ENCODE peak calls at places on chromosomes 7 and 10, in nine cellular contexts. One of them, this sample, is unnamed.

GRCh38 chr10:51770719-51771118 is 71.3 kb upstream of the CSTF2T start:
- DNase-seq in Peyer's patch: no peak
- DNase-seq in left lung: no peak
- DNase-seq in lung: no peak
- DNase-seq in AG10803: peak
- DNase-seq in heart left ventricle: no peak
- DNase-seq in cardiac fibroblast: peak
- DNase-seq in CD8-positive, alpha-beta T cell: no peak
- DNase-seq in neural progenitor cell: no peak
- DNase-seq in this sample: no peak

GRCh38 chr10:43946445-43946844 is 297.8 kb upstream of the ZNF32 start:
- DNase-seq in Peyer's patch: no peak
- DNase-seq in left lung: no peak
- DNase-seq in lung: no peak
- DNase-seq in AG10803: no peak
- DNase-seq in heart left ventricle: no peak
- DNase-seq in cardiac fibroblast: no peak
- DNase-seq in CD8-positive, alpha-beta T cell: no peak
- DNase-seq in neural progenitor cell: no peak
- DNase-seq in this sample: no peak

GRCh38 chr7:121385800-121386179 is 10.3 kb downstream of the FAM3C start:
- DNase-seq in Peyer's patch: no peak
- DNase-seq in left lung: no peak
- DNase-seq in lung: no peak
- DNase-seq in AG10803: no peak
- DNase-seq in heart left ventricle: no peak
- DNase-seq in cardiac fibroblast: peak
- DNase-seq in CD8-positive, alpha-beta T cell: no peak
- DNase-seq in neural progenitor cell: no peak
- DNase-seq in this sample: no peak

GRCh38 chr7:70618020-70618551 is 513.9 kb upstream of the GALNT17 start:
- DNase-seq in Peyer's patch: no peak
- DNase-seq in left lung: no peak
- DNase-seq in lung: no peak
- DNase-seq in AG10803: no peak
- DNase-seq in heart left ventricle: no peak
- DNase-seq in cardiac fibroblast: no peak
- DNase-seq in CD8-positive, alpha-beta T cell: no peak
- DNase-seq in neural progenitor cell: no peak
- DNase-seq in this sample: no peak

GRCh38 chr7:66150471-66150870 is 35.8 kb downstream of the CRCP start:
- DNase-seq in Peyer's patch: no peak
- DNase-seq in left lung: no peak
- DNase-seq in lung: peak
- DNase-seq in AG10803: peak
- DNase-seq in heart left ventricle: peak
- DNase-seq in cardiac fibroblast: peak
- DNase-seq in CD8-positive, alpha-beta T cell: no peak
- DNase-seq in neural progenitor cell: no peak
- DNase-seq in this sample: peak

GRCh38 chr7:158344706-158345300 is 242.8 kb downstream of the PTPRN2 start:
- DNase-seq in Peyer's patch: no peak
- DNase-seq in left lung: no peak
- DNase-seq in lung: no peak
- DNase-seq in AG10803: no peak
- DNase-seq in heart left ventricle: no peak
- DNase-seq in cardiac fibroblast: no peak
- DNase-seq in CD8-positive, alpha-beta T cell: no peak
- DNase-seq in neural progenitor cell: no peak
- DNase-seq in this sample: no peak

GRCh38 chr10:93062499-93063216 is 2.1 kb downstream of the CYP26C1 start:
- DNase-seq in Peyer's patch: peak
- DNase-seq in left lung: peak
- DNase-seq in lung: no peak
- DNase-seq in AG10803: peak
- DNase-seq in heart left ventricle: no peak
- DNase-seq in cardiac fibroblast: peak
- DNase-seq in CD8-positive, alpha-beta T cell: no peak
- DNase-seq in neural progenitor cell: peak
- DNase-seq in this sample: no peak

GRCh38 chr7:44775383-44776107 is 20.9 kb upstream of the PPIA start:
- DNase-seq in Peyer's patch: no peak
- DNase-seq in left lung: no peak
- DNase-seq in lung: no peak
- DNase-seq in AG10803: no peak
- DNase-seq in heart left ventricle: no peak
- DNase-seq in cardiac fibroblast: no peak
- DNase-seq in CD8-positive, alpha-beta T cell: no peak
- DNase-seq in neural progenitor cell: no peak
- DNase-seq in this sample: no peak

GRCh38 chr7:130913721-130914588 is 179.9 kb upstream of the KLF14 start:
- DNase-seq in Peyer's patch: no peak
- DNase-seq in left lung: no peak
- DNase-seq in lung: no peak
- DNase-seq in AG10803: no peak
- DNase-seq in heart left ventricle: no peak
- DNase-seq in cardiac fibroblast: no peak
- DNase-seq in CD8-positive, alpha-beta T cell: no peak
- DNase-seq in neural progenitor cell: no peak
- DNase-seq in this sample: no peak

GRCh38 chr10:91552706-91553105 is 80.2 kb downstream of the PPP1R3C start:
- DNase-seq in Peyer's patch: no peak
- DNase-seq in left lung: no peak
- DNase-seq in lung: no peak
- DNase-seq in AG10803: peak
- DNase-seq in heart left ventricle: peak
- DNase-seq in cardiac fibroblast: peak
- DNase-seq in CD8-positive, alpha-beta T cell: no peak
- DNase-seq in neural progenitor cell: peak
- DNase-seq in this sample: no peak

GRCh38 chr7:50653997-50654425 is 88.8 kb upstream of the DDC start:
- DNase-seq in Peyer's patch: no peak
- DNase-seq in left lung: no peak
- DNase-seq in lung: no peak
- DNase-seq in AG10803: peak
- DNase-seq in heart left ventricle: peak
- DNase-seq in cardiac fibroblast: peak
- DNase-seq in CD8-positive, alpha-beta T cell: no peak
- DNase-seq in neural progenitor cell: no peak
- DNase-seq in this sample: no peak

GRCh38 chr10:77550378-77550777 is 87.2 kb downstream of the KCNMA1 start:
- DNase-seq in Peyer's patch: no peak
- DNase-seq in left lung: no peak
- DNase-seq in lung: no peak
- DNase-seq in AG10803: no peak
- DNase-seq in heart left ventricle: no peak
- DNase-seq in cardiac fibroblast: peak
- DNase-seq in CD8-positive, alpha-beta T cell: no peak
- DNase-seq in neural progenitor cell: no peak
- DNase-seq in this sample: no peak

GRCh38 chr7:138032775-138033174 is 30.9 kb upstream of the CREB3L2 start:
- DNase-seq in Peyer's patch: no peak
- DNase-seq in left lung: no peak
- DNase-seq in lung: no peak
- DNase-seq in AG10803: peak
- DNase-seq in heart left ventricle: no peak
- DNase-seq in cardiac fibroblast: no peak
- DNase-seq in CD8-positive, alpha-beta T cell: no peak
- DNase-seq in neural progenitor cell: no peak
- DNase-seq in this sample: no peak

GRCh38 chr7:30743371-30744074 is 8.4 kb upstream of the INMT start:
- DNase-seq in Peyer's patch: no peak
- DNase-seq in left lung: no peak
- DNase-seq in lung: no peak
- DNase-seq in AG10803: peak
- DNase-seq in heart left ventricle: peak
- DNase-seq in cardiac fibroblast: peak
- DNase-seq in CD8-positive, alpha-beta T cell: no peak
- DNase-seq in neural progenitor cell: no peak
- DNase-seq in this sample: no peak

GRCh38 chr7:123538189-123538714 is 3.9 kb upstream of the IQUB start:
- DNase-seq in Peyer's patch: no peak
- DNase-seq in left lung: no peak
- DNase-seq in lung: no peak
- DNase-seq in AG10803: peak
- DNase-seq in heart left ventricle: no peak
- DNase-seq in cardiac fibroblast: peak
- DNase-seq in CD8-positive, alpha-beta T cell: no peak
- DNase-seq in neural progenitor cell: no peak
- DNase-seq in this sample: peak

DNA sequence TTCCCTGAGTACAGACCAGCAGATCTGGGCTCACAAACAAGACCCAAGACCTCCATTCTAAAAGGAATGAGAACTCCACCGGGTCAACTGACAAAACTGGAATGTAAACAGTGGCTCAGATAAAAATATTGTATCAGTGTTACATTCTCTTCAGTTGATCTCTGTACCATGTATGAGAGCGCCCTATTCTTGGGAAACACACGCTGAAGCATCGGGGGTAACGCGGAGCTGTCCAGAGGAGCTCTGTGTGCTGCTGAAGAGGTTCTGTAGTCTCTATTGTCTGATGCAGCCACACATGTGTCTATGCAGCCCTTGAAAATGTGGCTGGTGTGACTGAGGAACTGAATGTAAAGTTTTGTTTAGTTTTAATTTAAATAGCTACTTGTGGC is 39.7 kb downstream of the HIPK2 start:
- DNase-seq in Peyer's patch: no peak
- DNase-seq in left lung: no peak
- DNase-seq in lung: no peak
- DNase-seq in AG10803: peak
- DNase-seq in heart left ventricle: no peak
- DNase-seq in cardiac fibroblast: peak
- DNase-seq in CD8-positive, alpha-beta T cell: no peak
- DNase-seq in neural progenitor cell: no peak
- DNase-seq in this sample: no peak
- H3K4me3 ChIP-seq in Peyer's patch: no peak
- H3K4me3 ChIP-seq in left lung: no peak
- H3K4me3 ChIP-seq in lung: no peak
- H3K4me3 ChIP-seq in AG10803: no peak
- H3K4me3 ChIP-seq in heart left ventricle: no peak
- H3K4me3 ChIP-seq in cardiac fibroblast: no peak
- H3K4me3 ChIP-seq in CD8-positive, alpha-beta T cell: no peak
- H3K4me3 ChIP-seq in neural progenitor cell: no peak
- H3K4me3 ChIP-seq in this sample: no peak

DNA sequence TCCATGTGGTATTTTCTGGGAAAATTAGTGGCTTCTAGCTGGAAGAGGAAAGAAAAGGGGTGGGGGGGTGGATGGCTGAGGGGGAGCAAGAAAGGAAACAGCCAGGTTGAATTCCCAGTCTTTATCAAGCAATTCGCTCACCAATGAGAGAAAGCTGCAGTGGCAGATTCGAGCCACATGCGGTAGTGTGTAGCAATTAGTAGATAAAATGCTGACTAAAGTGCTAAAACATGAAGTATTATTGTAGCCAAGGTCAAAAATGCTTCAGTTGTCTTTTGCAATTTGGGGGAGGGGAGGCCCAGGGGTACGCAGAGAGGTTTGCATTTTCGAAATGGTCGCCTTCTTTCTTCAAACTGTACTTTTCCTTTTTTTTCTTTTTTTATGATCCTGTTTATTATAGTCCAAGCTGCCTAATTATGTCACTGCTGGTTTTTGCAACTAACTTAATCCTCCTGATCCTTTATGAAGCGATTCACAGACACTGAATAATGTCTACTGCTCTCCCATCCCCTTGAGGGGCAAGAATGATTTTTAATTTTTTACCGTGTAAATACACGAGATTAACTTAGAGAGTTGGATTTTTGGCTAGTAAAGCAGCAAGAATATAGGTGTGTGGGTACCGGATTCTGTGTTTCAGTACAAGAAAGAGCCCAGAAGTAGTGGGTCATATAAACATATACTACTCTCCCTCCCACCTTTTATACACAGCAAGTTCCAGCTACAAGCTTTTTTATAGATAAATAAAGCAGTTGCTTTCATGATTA is 3.6 kb upstream of the ARID5B start:
- DNase-seq in Peyer's patch: no peak
- DNase-seq in left lung: no peak
- DNase-seq in lung: peak
- DNase-seq in AG10803: peak
- DNase-seq in heart left ventricle: peak
- DNase-seq in cardiac fibroblast: peak
- DNase-seq in CD8-positive, alpha-beta T cell: no peak
- DNase-seq in neural progenitor cell: peak
- DNase-seq in this sample: no peak
- H3K4me3 ChIP-seq in Peyer's patch: peak
- H3K4me3 ChIP-seq in left lung: peak
- H3K4me3 ChIP-seq in lung: no peak
- H3K4me3 ChIP-seq in AG10803: peak
- H3K4me3 ChIP-seq in heart left ventricle: peak
- H3K4me3 ChIP-seq in cardiac fibroblast: no peak
- H3K4me3 ChIP-seq in CD8-positive, alpha-beta T cell: peak
- H3K4me3 ChIP-seq in neural progenitor cell: peak
- H3K4me3 ChIP-seq in this sample: peak

GRCh38 chr7:974172-974571 is 1.2 kb downstream of the COX19 start:
- DNase-seq in Peyer's patch: no peak
- DNase-seq in left lung: no peak
- DNase-seq in lung: no peak
- DNase-seq in AG10803: peak
- DNase-seq in heart left ventricle: no peak
- DNase-seq in cardiac fibroblast: peak
- DNase-seq in CD8-positive, alpha-beta T cell: no peak
- DNase-seq in neural progenitor cell: no peak
- DNase-seq in this sample: no peak

GRCh38 chr7:972110-972509 is 3.2 kb downstream of the COX19 start:
- DNase-seq in Peyer's patch: no peak
- DNase-seq in left lung: no peak
- DNase-seq in lung: no peak
- DNase-seq in AG10803: no peak
- DNase-seq in heart left ventricle: no peak
- DNase-seq in cardiac fibroblast: no peak
- DNase-seq in CD8-positive, alpha-beta T cell: no peak
- DNase-seq in neural progenitor cell: no peak
- DNase-seq in this sample: no peak

GRCh38 chr7:970744-971143 is 4.6 kb downstream of the COX19 start:
- DNase-seq in Peyer's patch: no peak
- DNase-seq in left lung: no peak
- DNase-seq in lung: no peak
- DNase-seq in AG10803: no peak
- DNase-seq in heart left ventricle: no peak
- DNase-seq in cardiac fibroblast: no peak
- DNase-seq in CD8-positive, alpha-beta T cell: no peak
- DNase-seq in neural progenitor cell: no peak
- DNase-seq in this sample: no peak

GRCh38 chr7:973312-973711 is 2.0 kb downstream of the COX19 start:
- DNase-seq in Peyer's patch: no peak
- DNase-seq in left lung: no peak
- DNase-seq in lung: no peak
- DNase-seq in AG10803: no peak
- DNase-seq in heart left ventricle: no peak
- DNase-seq in cardiac fibroblast: no peak
- DNase-seq in CD8-positive, alpha-beta T cell: no peak
- DNase-seq in neural progenitor cell: no peak
- DNase-seq in this sample: no peak

GRCh38 chr7:972670-973309 is 2.6 kb downstream of the COX19 start:
- DNase-seq in Peyer's patch: no peak
- DNase-seq in left lung: no peak
- DNase-seq in lung: no peak
- DNase-seq in AG10803: no peak
- DNase-seq in heart left ventricle: no peak
- DNase-seq in cardiac fibroblast: no peak
- DNase-seq in CD8-positive, alpha-beta T cell: no peak
- DNase-seq in neural progenitor cell: no peak
- DNase-seq in this sample: no peak
- H3K4me3 ChIP-seq in Peyer's patch: no peak
- H3K4me3 ChIP-seq in left lung: no peak
- H3K4me3 ChIP-seq in lung: no peak
- H3K4me3 ChIP-seq in AG10803: no peak
- H3K4me3 ChIP-seq in heart left ventricle: no peak
- H3K4me3 ChIP-seq in cardiac fibroblast: no peak
- H3K4me3 ChIP-seq in CD8-positive, alpha-beta T cell: no peak
- H3K4me3 ChIP-seq in neural progenitor cell: no peak
- H3K4me3 ChIP-seq in this sample: no peak

GRCh38 chr10:127976701-127977367 is 69.9 kb downstream of the PTPRE start:
- DNase-seq in Peyer's patch: no peak
- DNase-seq in left lung: no peak
- DNase-seq in lung: no peak
- DNase-seq in AG10803: no peak
- DNase-seq in heart left ventricle: no peak
- DNase-seq in cardiac fibroblast: peak
- DNase-seq in CD8-positive, alpha-beta T cell: no peak
- DNase-seq in neural progenitor cell: no peak
- DNase-seq in this sample: no peak
- H3K4me3 ChIP-seq in Peyer's patch: no peak
- H3K4me3 ChIP-seq in left lung: no peak
- H3K4me3 ChIP-seq in lung: no peak
- H3K4me3 ChIP-seq in AG10803: no peak
- H3K4me3 ChIP-seq in heart left ventricle: no peak
- H3K4me3 ChIP-seq in cardiac fibroblast: no peak
- H3K4me3 ChIP-seq in CD8-positive, alpha-beta T cell: no peak
- H3K4me3 ChIP-seq in neural progenitor cell: no peak
- H3K4me3 ChIP-seq in this sample: no peak

This sample was measured in astrocyte of the cerebellum.